ENCODE peak calls at places on chromosomes 7 and 10, in six cellular contexts. X is endothelial cell of umbilical vein, I is A549, N is K562, F is NB4, T is HepG2. C is an unnamed sample.

GRCh38 chr7:116671681-116672595 is at the start of gene MET:
- DNase-seq in X (peak; percentile 86), I (peak; percentile 88), N (peak; percentile 80), F (peak; percentile 15), T (peak; percentile 80), C (no peak)

GRCh38 chr10:51300617-51301350 is 226.5 kb downstream of the PRKG1 start:
- DNase-seq in X (no peak), I (no peak), N (no peak), F (no peak), T (no peak), C (no peak)

GRCh38 chr7:92178928-92179373 is at the start of gene LRRD1:
- DNase-seq in X (peak; percentile 91), I (peak; percentile 65), N (peak; percentile 70), F (peak; percentile 86), T (peak; percentile 83), C (peak; percentile 33)

GRCh38 chr10:88879754-88880286 is at the start of gene STAMBPL1:
- DNase-seq in X (no peak), I (peak; percentile 56), N (no peak), F (peak; percentile 90), T (no peak), C (peak; percentile 50)

GRCh38 chr7:156423876-156424275 is 216.7 kb upstream of the RNF32 start:
- DNase-seq in X (no peak), I (no peak), N (no peak), F (no peak), T (no peak), C (no peak)

GRCh38 chr10:52906046-52906445 is 133.5 kb upstream of the MBL2 start:
- DNase-seq in X (no peak), I (no peak), N (no peak), F (no peak), T (no peak), C (no peak)

GRCh38 chr7:75056476-75056875 is 17.1 kb downstream of the RCC1L start:
- DNase-seq in X (no peak), I (no peak), N (no peak), F (no peak), T (no peak), C (no peak)

GRCh38 chr7:1329261-1329660 is 96.6 kb downstream of the UNCX start:
- DNase-seq in X (no peak), I (no peak), N (no peak), F (no peak), T (no peak), C (no peak)

GRCh38 chr10:33377658-33378025 is 43.2 kb upstream of the NRP1 start:
- DNase-seq in X (no peak), I (no peak), N (no peak), F (no peak), T (no peak), C (no peak)

GRCh38 chr7:1850976-1851571 is 181.0 kb downstream of the ELFN1 start:
- DNase-seq in X (no peak), I (no peak), N (no peak), F (no peak), T (no peak), C (no peak)

GRCh38 chr7:32846630-32847225 is 44.8 kb downstream of the KBTBD2 start:
- DNase-seq in X (peak; percentile 79), I (peak; percentile 42), N (peak; percentile 90), F (peak; percentile 93), T (peak; percentile 52), C (peak; percentile 51)

GRCh38 chr7:70165477-70166170 is 567.3 kb downstream of the AUTS2 start:
- DNase-seq in X (no peak), I (no peak), N (no peak), F (no peak), T (no peak), C (no peak)

GRCh38 chr10:123555616-123556015 is 110.5 kb upstream of the GPR26 start:
- DNase-seq in X (no peak), I (no peak), N (no peak), F (no peak), T (no peak), C (no peak)

GRCh38 chr10:92957223-92958010 is 103.2 kb upstream of the CYP26C1 start:
- DNase-seq in X (no peak), I (no peak), N (no peak), F (no peak), T (no peak), C (no peak)

GRCh38 chr7:11749629-11750028 is 82.4 kb downstream of the THSD7A start:
- DNase-seq in X (no peak), I (no peak), N (no peak), F (no peak), T (no peak), C (no peak)

GRCh38 chr10:101892782-101893391 is 49.3 kb upstream of the KCNIP2 start:
- DNase-seq in X (no peak), I (peak; percentile 27), N (no peak), F (no peak), T (no peak), C (no peak)

GRCh38 chr10:33327750-33328149 is 6.7 kb downstream of the NRP1 start:
- DNase-seq in X (peak; percentile 55), I (no peak), N (no peak), F (no peak), T (no peak), C (no peak)

GRCh38 chr10:63770523-63770922 is 249.3 kb downstream of the REEP3 start:
- DNase-seq in X (no peak), I (no peak), N (no peak), F (no peak), T (no peak), C (no peak)

GRCh38 chr10:49176310-49177268 is 11.6 kb downstream of the TMEM273 start:
- DNase-seq in X (no peak), I (no peak), N (peak; percentile 37), F (no peak), T (no peak), C (no peak)

GRCh38 chr10:43123361-43124093 is 14.7 kb upstream of the CSGALNACT2 start:
- DNase-seq in X (no peak), I (no peak), N (no peak), F (no peak), T (no peak), C (no peak)

GRCh38 chr7:35839860-35840854 is 39.3 kb downstream of the SEPTIN7 start:
- DNase-seq in X (peak; percentile 32), I (peak; percentile 9), N (no peak), F (no peak), T (no peak), C (no peak)

GRCh38 chr10:71092812-71093391 is 119.5 kb upstream of the UNC5B start:
- DNase-seq in X (no peak), I (no peak), N (no peak), F (no peak), T (no peak), C (no peak)

GRCh38 chr10:23914641-23915040 is 294.3 kb upstream of the KIAA1217 start:
- DNase-seq in X (no peak), I (no peak), N (no peak), F (no peak), T (no peak), C (no peak)
- TF ChIP-seq MYC in X (no peak), I (no peak), N (no peak), F (no peak), T (no peak), C (no peak)

GRCh38 chr7:80902716-80903308 is 16.0 kb downstream of the SEMA3C start:
- DNase-seq in X (no peak), I (no peak), N (no peak), F (no peak), T (no peak), C (no peak)
- TF ChIP-seq MYC in X (no peak), I (no peak), N (no peak), F (no peak), T (no peak), C (no peak)

DNA sequence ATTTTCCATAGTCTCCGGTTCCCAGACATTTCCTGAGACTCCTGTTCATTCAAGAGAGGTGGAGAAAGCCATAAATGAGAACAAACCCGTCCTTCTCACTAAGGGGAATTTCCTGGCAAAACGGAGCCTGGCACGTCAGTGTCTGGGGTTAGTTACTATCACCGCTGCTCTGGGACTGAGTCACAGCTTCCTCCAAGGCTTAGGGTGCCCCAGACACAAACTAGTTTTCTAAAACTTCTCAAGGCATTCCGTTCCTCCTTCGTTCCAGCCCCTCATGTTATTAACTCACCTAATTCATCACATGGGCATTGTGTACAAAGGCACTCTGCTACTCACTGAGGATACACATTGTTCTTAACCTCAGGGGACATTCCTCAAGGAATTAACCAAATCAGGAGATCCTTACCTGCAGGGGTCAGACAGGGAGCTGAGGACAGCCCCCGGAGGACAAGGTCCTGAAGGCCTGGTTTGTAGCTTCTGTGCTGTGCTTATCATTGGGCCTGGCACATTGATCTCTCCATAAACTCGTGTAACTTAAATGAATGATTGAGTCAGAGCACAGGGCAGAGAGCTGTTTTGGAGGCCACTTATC is 103.0 kb upstream of the KLF6 start:
- DNase-seq in X (peak; percentile 97), I (peak; percentile 47), N (no peak), F (no peak), T (no peak), C (peak; percentile 66)
- TF ChIP-seq MYC in X (no peak), I (no peak), N (no peak), F (no peak), T (no peak), C (no peak)

DNA sequence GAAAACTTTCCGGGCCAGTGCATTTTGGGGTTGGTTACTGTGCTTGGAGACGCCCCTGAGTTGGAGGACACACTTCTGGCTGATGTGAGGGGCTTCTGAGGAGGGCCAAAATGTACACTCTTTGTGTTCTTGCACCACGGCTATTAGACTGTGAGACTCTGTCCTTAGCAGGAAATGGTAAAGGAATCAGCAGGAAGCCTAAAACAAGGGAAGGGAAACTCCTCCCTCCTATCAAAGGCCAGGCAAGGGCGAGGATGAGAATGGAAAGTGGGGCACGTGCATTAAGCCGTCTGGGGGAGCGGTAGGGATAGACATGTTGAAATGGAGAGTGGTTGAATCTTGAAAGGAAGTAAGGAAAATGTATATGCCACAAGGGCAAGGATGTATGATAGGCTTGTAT is 1.8 kb upstream of the SRGN start:
- DNase-seq in X (peak; percentile 80), I (no peak), N (peak; percentile 67), F (peak; percentile 90), T (no peak), C (no peak)
- TF ChIP-seq MYC in X (peak; percentile 84), I (no peak), N (peak; percentile 66), F (peak; percentile 96), T (no peak), C (no peak)

GRCh38 chr10:111392910-111393309 is 316.1 kb downstream of the ADRA2A start:
- DNase-seq in X (no peak), I (no peak), N (no peak), F (no peak), T (no peak), C (no peak)
- TF ChIP-seq MYC in X (no peak), I (no peak), N (no peak), F (no peak), T (no peak), C (no peak)

C was measured in GM12878.